ENCODE peak calls at places on chromosomes 1 and 21, in five cellular contexts. N is endodermal cell, D is cardiac muscle cell, R is left ventricle myocardium inferior, L is hepatocyte. E is an unnamed sample. For H3K36me3, the result is how much of the 10 kb centered on the place peaks cover.

GRCh38 chr1:50702395-50702794 is 257.7 kb downstream of the FAF1 start:
- DNase-seq in N (no peak), D (no peak), R (no peak), L (no peak), E (no peak)

GRCh38 chr1:198604973-198605372 is 33.9 kb upstream of the PTPRC start:
- DNase-seq in N (no peak), D (no peak), R (no peak), L (no peak), E (no peak)

GRCh38 chr1:88552226-88552625 is 131.8 kb upstream of the PKN2 start:
- DNase-seq in N (no peak), D (no peak), R (no peak), L (no peak), E (peak)

GRCh38 chr1:16111771-16112557 is 38.5 kb upstream of the FAM131C start:
- DNase-seq in N (peak), D (no peak), R (no peak), L (peak), E (peak)

GRCh38 chr1:18760156-18760555 is 99.3 kb downstream of the TAS1R2 start:
- DNase-seq in N (no peak), D (no peak), R (no peak), L (no peak), E (no peak)

GRCh38 chr21:22763442-22763841 is 1765.2 kb downstream of the NCAM2 start:
- DNase-seq in N (no peak), D (no peak), R (no peak), L (no peak), E (no peak)

GRCh38 chr1:10835423-10836421 is 39.3 kb upstream of the CASZ1 start:
- DNase-seq in N (peak), D (peak), R (no peak), L (peak), E (peak)

GRCh38 chr1:9891207-9891606 is 18.9 kb downstream of the CTNNBIP1 start:
- DNase-seq in N (no peak), D (no peak), R (no peak), L (no peak), E (peak)

GRCh38 chr1:180633092-180634045 is 1.5 kb downstream of the XPR1 start:
- DNase-seq in N (no peak), D (peak), R (no peak), L (no peak), E (no peak)

GRCh38 chr1:4711191-4711915 is 56.9 kb downstream of the AJAP1 start:
- DNase-seq in N (peak), D (peak), R (no peak), L (peak), E (no peak)

GRCh38 chr1:162310337-162310736 is 66.3 kb downstream of the SPATA46 start:
- DNase-seq in N (no peak), D (no peak), R (no peak), L (no peak), E (no peak)

GRCh38 chr1:17744666-17745563 is 10.2 kb upstream of the ACTL8 start:
- DNase-seq in N (peak), D (no peak), R (no peak), L (no peak), E (peak)

GRCh38 chr1:216820345-216820744 is 97.1 kb upstream of the ESRRG start:
- DNase-seq in N (peak), D (no peak), R (no peak), L (no peak), E (no peak)

GRCh38 chr1:23909412-23909811 is 3.8 kb downstream of the CNR2 start:
- DNase-seq in N (no peak), D (no peak), R (no peak), L (no peak), E (no peak)

GRCh38 chr1:76802094-76802493 is 65.2 kb upstream of the ST6GALNAC5 start:
- DNase-seq in N (no peak), D (no peak), R (no peak), L (no peak), E (peak)

GRCh38 chr1:192474080-192474683 is 101.4 kb upstream of the RGS1 start:
- DNase-seq in N (no peak), D (peak), R (no peak), L (peak), E (no peak)

GRCh38 chr1:71037066-71037465 is 10.6 kb downstream of the PTGER3 start:
- DNase-seq in N (no peak), D (no peak), R (no peak), L (no peak), E (no peak)

GRCh38 chr1:228032041-228032440 is 25.2 kb downstream of the WNT3A start:
- DNase-seq in N (no peak), D (no peak), R (no peak), L (no peak), E (no peak)

GRCh38 chr1:214228976-214229375 is 52.0 kb upstream of the SMYD2 start:
- DNase-seq in N (no peak), D (no peak), R (peak), L (no peak), E (no peak)

GRCh38 chr1:15885701-15886612 is 38.5 kb downstream of the SPEN start:
- DNase-seq in N (peak), D (peak), R (peak), L (peak), E (peak)

GRCh38 chr1:46183119-46183842 is 7.0 kb upstream of the P3R3URF start:
- DNase-seq in N (peak), D (peak), R (peak), L (peak), E (peak)

GRCh38 chr1:46181343-46182260 is 5.3 kb upstream of the P3R3URF start:
- DNase-seq in N (no peak), D (no peak), R (no peak), L (no peak), E (no peak)

GRCh38 chr1:46176211-46176865 is at the start of gene P3R3URF:
- DNase-seq in N (no peak), D (no peak), R (no peak), L (no peak), E (no peak)

GRCh38 chr1:46179138-46180081 is 3.1 kb upstream of the P3R3URF start:
- DNase-seq in N (peak), D (peak), R (peak), L (peak), E (peak)

DNA sequence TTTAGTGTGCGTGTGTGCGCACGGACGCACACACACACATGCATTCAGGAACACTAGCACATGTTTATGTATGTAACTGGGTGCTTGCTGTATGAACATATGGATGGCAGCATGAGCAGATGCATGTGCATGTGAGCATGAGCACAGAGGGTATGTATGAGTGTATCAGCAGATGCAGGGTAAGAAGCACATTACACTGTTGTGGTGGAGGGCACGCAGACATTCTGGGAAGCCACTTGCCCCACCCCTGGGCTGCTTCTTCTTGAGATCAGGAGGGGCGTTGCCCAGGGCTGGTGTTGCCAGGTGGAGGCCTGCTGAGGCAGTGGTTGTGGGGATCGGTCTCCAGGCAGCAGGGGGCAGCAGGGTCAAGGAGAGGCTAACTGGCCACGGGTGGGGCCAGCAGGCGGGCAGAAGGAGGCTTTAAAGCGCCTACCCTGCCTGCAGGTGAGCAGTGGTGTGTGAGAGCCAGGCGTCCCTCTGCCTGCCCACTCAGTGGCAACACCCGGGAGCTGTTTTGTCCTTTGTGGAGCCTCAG is 3.9 kb upstream of the P3R3URF start:
- DNase-seq in N (peak), D (peak), R (no peak), L (peak), E (peak)
- TF ChIP-seq CTCF in N (peak), D (no peak), R (peak), L (peak), E (peak)

GRCh38 chr1:78652019-78652560 is 2.5 kb downstream of the IFI44 start:
- DNase-seq in N (no peak), D (no peak), R (no peak), L (no peak), E (no peak)

GRCh38 chr1:78650114-78650513 is 483 bp downstream of the IFI44 start:
- DNase-seq in N (no peak), D (no peak), R (no peak), L (no peak), E (no peak)

GRCh38 chr1:78651247-78651646 is 1.6 kb downstream of the IFI44 start:
- DNase-seq in N (no peak), D (no peak), R (no peak), L (no peak), E (no peak)

GRCh38 chr1:78647238-78647637 is 2.4 kb upstream of the IFI44 start:
- DNase-seq in N (no peak), D (no peak), R (no peak), L (no peak), E (no peak)

GRCh38 chr1:78649628-78650027 is at the start of gene IFI44:
- DNase-seq in N (no peak), D (peak), R (peak), L (peak), E (no peak)
- H3K36me3 ChIP-seq in N (under half), D (under half), R (under half), L (under half), E (under half)

DNA sequence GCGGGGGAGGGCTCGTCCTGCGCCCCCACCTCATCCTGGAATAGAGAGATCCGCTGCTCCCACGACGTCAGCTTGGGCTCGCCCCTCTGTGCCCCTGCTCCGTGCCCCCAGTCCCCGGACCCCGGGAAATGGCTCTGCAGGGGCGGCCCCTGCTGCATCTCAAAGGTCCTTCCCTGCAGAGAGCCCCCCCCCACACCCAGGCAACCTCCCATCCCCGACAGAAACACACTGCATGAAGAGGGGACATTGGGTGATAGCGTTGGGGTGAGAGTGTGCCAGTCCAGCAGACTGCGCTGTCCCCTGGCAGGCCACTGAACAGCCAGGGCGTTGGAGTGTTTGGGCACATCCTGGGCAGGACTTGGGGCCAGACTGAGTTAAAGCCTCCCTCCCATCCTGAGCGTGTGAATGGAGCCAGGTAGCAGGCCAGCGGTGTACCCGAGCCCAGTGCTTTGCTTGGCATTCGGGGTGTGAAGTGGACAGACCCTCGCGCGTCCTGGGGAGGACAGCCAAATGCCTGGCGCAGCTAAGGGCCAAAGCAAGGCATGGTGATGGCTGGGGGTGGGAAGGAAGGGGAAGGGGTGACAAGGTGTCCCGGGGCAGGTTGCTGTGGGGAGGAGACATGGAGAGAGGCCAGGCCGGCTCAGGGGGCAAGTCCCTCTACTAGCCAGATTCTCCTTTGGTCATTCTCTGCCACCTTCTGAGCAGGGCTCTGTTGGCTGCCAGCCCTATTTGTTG is 633 bp upstream of the ETNK2 start:
- DNase-seq in N (no peak), D (no peak), R (no peak), L (no peak), E (no peak)
- TF ChIP-seq CTCF in N (no peak), D (no peak), R (no peak), L (no peak), E (peak)

GRCh38 chr1:37616330-37616729 is 18.4 kb downstream of the RSPO1 start:
- DNase-seq in N (no peak), D (no peak), R (no peak), L (no peak), E (no peak)

GRCh38 chr1:37612186-37612585 is 16.4 kb upstream of the GNL2 start:
- DNase-seq in N (no peak), D (no peak), R (no peak), L (no peak), E (no peak)

GRCh38 chr1:37609002-37609401 is 13.3 kb upstream of the GNL2 start:
- DNase-seq in N (no peak), D (no peak), R (no peak), L (no peak), E (no peak)

GRCh38 chr1:37614105-37614504 is 18.4 kb upstream of the GNL2 start:
- DNase-seq in N (no peak), D (no peak), R (no peak), L (no peak), E (no peak)
- H3K36me3 ChIP-seq in N (under half), D (under half), R (under half), L (under half), E (under half)

E was measured in WERI-Rb-1.